ENCODE peak calls at places on chromosomes 4 and X, in eight cellular contexts. I is stimulated activated CD4-positive, alpha-beta T cell treated with anti-CD3 and anti-CD28 coated beads, Interleukin-1b, Interleukin-23, amount 100 ng/mL, for 1 hour; Q is CD4-positive, alpha-beta memory T cell; E is HFF-Myc; W is WTC11; V is left cardiac atrium; O is HEK293T; D is NCI-H2227 treated with DMSO at 0.1 percent for 48 hours. Z is an unnamed sample.

GRCh38 chr4:153115322-153116100 is 88.7 kb upstream of the TRIM2 start:
- DNase-seq in I (peak), Q (peak), E (peak), W (no peak), V (no peak), O (no peak), D (no peak), Z (no peak)

GRCh38 chr4:3485011-3485881 is 22.1 kb downstream of the DOK7 start:
- DNase-seq in I (no peak), Q (no peak), E (no peak), W (no peak), V (no peak), O (no peak), D (no peak), Z (no peak)

GRCh38 chrX:110675866-110676265 is 119.8 kb downstream of the CHRDL1 start:
- DNase-seq in I (no peak), Q (no peak), E (no peak), W (no peak), V (no peak), O (no peak), D (no peak), Z (no peak)

GRCh38 chr4:90824266-90825167 is 697.3 kb downstream of the CCSER1 start:
- DNase-seq in I (no peak), Q (no peak), E (no peak), W (no peak), V (no peak), O (no peak), D (no peak), Z (no peak)

GRCh38 chr4:77001907-77002306 is 52.4 kb downstream of the SEPTIN11 start:
- DNase-seq in I (no peak), Q (no peak), E (no peak), W (no peak), V (no peak), O (no peak), D (no peak), Z (no peak)

GRCh38 chrX:8897259-8897658 is 96.1 kb upstream of the FAM9A start:
- DNase-seq in I (no peak), Q (no peak), E (no peak), W (no peak), V (no peak), O (no peak), D (no peak), Z (no peak)

GRCh38 chr4:110268352-110268751 is 69.9 kb upstream of the ELOVL6 start:
- DNase-seq in I (no peak), Q (no peak), E (no peak), W (no peak), V (no peak), O (no peak), D (no peak), Z (no peak)

GRCh38 chrX:128020701-128021100 is 31.5 kb downstream of the ACTRT1 start:
- DNase-seq in I (no peak), Q (no peak), E (no peak), W (no peak), V (no peak), O (no peak), D (no peak), Z (no peak)

GRCh38 chr4:169841776-169842175 is 84.0 kb upstream of the HPF1 start:
- DNase-seq in I (no peak), Q (no peak), E (no peak), W (no peak), V (no peak), O (no peak), D (no peak), Z (no peak)

GRCh38 chrX:133950214-133950613 is 35.2 kb downstream of the GPC3 start:
- DNase-seq in I (no peak), Q (no peak), E (no peak), W (no peak), V (no peak), O (no peak), D (no peak), Z (no peak)

GRCh38 chr4:107283587-107284559 is 247.8 kb upstream of the DKK2 start:
- DNase-seq in I (no peak), Q (no peak), E (peak), W (no peak), V (no peak), O (no peak), D (no peak), Z (no peak)

GRCh38 chr4:102901804-102902203 is 33.0 kb downstream of the CISD2 start:
- DNase-seq in I (no peak), Q (no peak), E (no peak), W (no peak), V (no peak), O (no peak), D (no peak), Z (no peak)

GRCh38 chr4:128241425-128241913 is 46.1 kb downstream of the PGRMC2 start:
- DNase-seq in I (no peak), Q (no peak), E (peak), W (no peak), V (no peak), O (no peak), D (no peak), Z (no peak)

GRCh38 chr4:165294907-165295306 is 32.6 kb upstream of the MSMO1 start:
- DNase-seq in I (no peak), Q (peak), E (no peak), W (no peak), V (no peak), O (no peak), D (no peak), Z (no peak)

GRCh38 chr4:8167815-8168214 is 9.2 kb upstream of the ABLIM2 start:
- DNase-seq in I (no peak), Q (no peak), E (no peak), W (no peak), V (no peak), O (no peak), D (no peak), Z (no peak)

GRCh38 chrX:100083146-100083715 is 326.8 kb downstream of the PCDH19 start:
- DNase-seq in I (no peak), Q (no peak), E (no peak), W (no peak), V (no peak), O (no peak), D (no peak), Z (no peak)

GRCh38 chr4:7156273-7157139 is 35.8 kb upstream of the SORCS2 start:
- DNase-seq in I (no peak), Q (no peak), E (no peak), W (peak), V (peak), O (peak), D (no peak), Z (no peak)

GRCh38 chrX:23656684-23657083 is 10.6 kb upstream of the PRDX4 start:
- DNase-seq in I (no peak), Q (no peak), E (no peak), W (no peak), V (no peak), O (no peak), D (no peak), Z (no peak)

GRCh38 chrX:48663241-48663640 is 20.4 kb upstream of the WAS start:
- DNase-seq in I (no peak), Q (no peak), E (no peak), W (no peak), V (no peak), O (no peak), D (no peak), Z (no peak)

Z was measured in cortex of kidney.